ENCODE peak calls at places on chromosomes 12 and 14, in eight cellular contexts. H is pancreas, C is neural progenitor cell, X is Peyer's patch, U is coronary artery, D is left ventricle myocardium inferior, J is HCT116, V is astrocyte. N is an unnamed sample.

GRCh38 chr12:132596016-132596415 is 14.4 kb downstream of the LRCOL1 start:
- DNase-seq in J (no peak), C (no peak), X (no peak), V (peak), U (no peak), D (no peak), H (no peak), N (no peak)

GRCh38 chr12:98470469-98471082 is 44.8 kb upstream of the TMPO start:
- DNase-seq in H (no peak), J (no peak), U (peak), V (no peak), X (no peak), D (no peak), C (no peak), N (no peak)

GRCh38 chr12:123369209-123369608 is 4.6 kb upstream of the SBNO1 start:
- DNase-seq in V (no peak), H (no peak), D (no peak), J (no peak), X (no peak), C (no peak), U (no peak), N (no peak)

GRCh38 chr14:23138173-23138535 is 19.1 kb upstream of the CEBPE start:
- DNase-seq in J (no peak), V (no peak), U (no peak), D (no peak), X (no peak), H (no peak), C (no peak), N (no peak)

GRCh38 chr12:78088391-78088832 is 257.7 kb downstream of the NAV3 start:
- DNase-seq in C (no peak), X (no peak), H (no peak), D (no peak), V (no peak), U (no peak), J (no peak), N (no peak)

GRCh38 chr12:130815028-130815741 is 23.9 kb downstream of the STX2 start:
- DNase-seq in U (no peak), V (no peak), D (no peak), X (no peak), C (no peak), H (no peak), J (no peak), N (no peak)

GRCh38 chr12:120137833-120138232 is 21.3 kb upstream of the RAB35 start:
- DNase-seq in X (no peak), J (no peak), U (no peak), V (no peak), H (no peak), C (no peak), D (no peak), N (no peak)

GRCh38 chr14:74324945-74325361 is 22.2 kb upstream of the ABCD4 start:
- DNase-seq in V (peak), U (no peak), D (no peak), C (peak), J (no peak), X (no peak), H (no peak), N (no peak)

GRCh38 chr12:6328945-6329692 is 12.8 kb downstream of the TNFRSF1A start:
- DNase-seq in H (no peak), D (no peak), J (no peak), V (no peak), X (no peak), U (no peak), C (no peak), N (no peak)

GRCh38 chr12:63826002-63826585 is 18.4 kb upstream of the SRGAP1 start:
- DNase-seq in H (no peak), D (no peak), V (peak), X (no peak), J (peak), C (peak), U (no peak), N (no peak)

GRCh38 chr12:52514471-52515318 is 5.5 kb downstream of the KRT5 start:
- DNase-seq in J (no peak), X (no peak), V (no peak), C (no peak), D (no peak), H (no peak), U (peak), N (no peak)

GRCh38 chr12:47190271-47190750 is 110.6 kb upstream of the AMIGO2 start:
- DNase-seq in U (no peak), D (no peak), C (no peak), V (peak), J (no peak), H (no peak), X (no peak), N (no peak)

GRCh38 chr12:2462087-2462486 is 332.7 kb upstream of the FKBP4 start:
- DNase-seq in U (no peak), D (no peak), H (no peak), C (no peak), J (no peak), X (no peak), V (no peak), N (no peak)

GRCh38 chr12:10213168-10214130 is 772 bp downstream of the GABARAPL1 start:
- DNase-seq in J (peak), U (peak), C (peak), H (peak), D (peak), V (peak), X (peak), N (peak)

GRCh38 chr12:106987846-106988245 is 900 bp upstream of the MTERF2 start:
- DNase-seq in U (no peak), D (no peak), J (no peak), H (no peak), C (peak), V (no peak), X (no peak), N (no peak)

GRCh38 chr14:101017806-101018560 is 114.5 kb upstream of the RTL1 start:
- DNase-seq in D (no peak), V (no peak), J (no peak), X (no peak), H (peak), U (peak), C (no peak), N (no peak)

GRCh38 chr14:94355191-94355794 is 32.2 kb upstream of the SERPINA6 start:
- DNase-seq in D (peak), C (peak), X (no peak), J (no peak), H (no peak), U (peak), V (peak), N (no peak)

GRCh38 chr12:52396656-52397055 is 9.5 kb downstream of the KRT82 start:
- DNase-seq in V (no peak), U (no peak), D (no peak), H (no peak), J (no peak), X (no peak), C (no peak), N (no peak)

GRCh38 chr12:104132351-104132956 is 5.6 kb downstream of the NFYB start:
- DNase-seq in U (no peak), J (no peak), C (no peak), D (no peak), X (no peak), H (no peak), V (no peak), N (no peak)

GRCh38 chr12:19757317-19757877 is 318.1 kb downstream of the AEBP2 start:
- DNase-seq in J (peak), X (no peak), H (no peak), D (no peak), C (peak), U (no peak), V (peak), N (no peak)

GRCh38 chr12:131437706-131438210 is 273.1 kb upstream of the SFSWAP start:
- DNase-seq in U (no peak), D (no peak), C (no peak), V (no peak), H (no peak), X (no peak), J (no peak), N (no peak)

GRCh38 chr14:24312736-24313507 is 1.6 kb downstream of the LTB4R start:
- DNase-seq in C (no peak), V (no peak), U (no peak), J (no peak), H (no peak), D (no peak), X (peak), N (peak)

GRCh38 chr14:20604291-20604690 is 13.1 kb upstream of the RNASE12 start:
- DNase-seq in V (no peak), U (no peak), H (no peak), C (no peak), X (no peak), D (no peak), J (no peak), N (no peak)

GRCh38 chr12:117587646-117588287 is 226.3 kb upstream of the NOS1 start:
- DNase-seq in V (no peak), J (peak), X (peak), D (peak), H (peak), C (peak), U (no peak), N (peak)

GRCh38 chr14:26394114-26394855 is 203.5 kb downstream of the NOVA1 start:
- DNase-seq in H (no peak), U (no peak), V (peak), C (peak), J (no peak), D (no peak), X (no peak), N (no peak)

GRCh38 chr12:53991077-53991460 is 6.1 kb downstream of the HOXC10 start:
- DNase-seq in J (no peak), C (no peak), H (no peak), V (no peak), X (no peak), U (no peak), D (no peak), N (no peak)

GRCh38 chr12:55724940-55725309 is 3.9 kb downstream of the CD63 start:
- DNase-seq in D (no peak), U (no peak), H (no peak), V (no peak), C (no peak), X (no peak), J (no peak), N (no peak)

GRCh38 chr12:55722948-55723347 is 2.8 kb downstream of the RDH5 start:
- DNase-seq in V (no peak), H (no peak), D (no peak), C (no peak), J (no peak), X (no peak), U (no peak), N (no peak)

GRCh38 chr12:55725556-55725955 is 3.3 kb downstream of the CD63 start:
- DNase-seq in U (no peak), H (no peak), C (no peak), J (no peak), D (no peak), X (no peak), V (no peak), N (no peak)

GRCh38 chr12:55723516-55724225 is 3.5 kb downstream of the RDH5 start:
- DNase-seq in H (no peak), U (no peak), D (no peak), C (no peak), V (no peak), X (no peak), J (no peak), N (no peak)

DNA sequence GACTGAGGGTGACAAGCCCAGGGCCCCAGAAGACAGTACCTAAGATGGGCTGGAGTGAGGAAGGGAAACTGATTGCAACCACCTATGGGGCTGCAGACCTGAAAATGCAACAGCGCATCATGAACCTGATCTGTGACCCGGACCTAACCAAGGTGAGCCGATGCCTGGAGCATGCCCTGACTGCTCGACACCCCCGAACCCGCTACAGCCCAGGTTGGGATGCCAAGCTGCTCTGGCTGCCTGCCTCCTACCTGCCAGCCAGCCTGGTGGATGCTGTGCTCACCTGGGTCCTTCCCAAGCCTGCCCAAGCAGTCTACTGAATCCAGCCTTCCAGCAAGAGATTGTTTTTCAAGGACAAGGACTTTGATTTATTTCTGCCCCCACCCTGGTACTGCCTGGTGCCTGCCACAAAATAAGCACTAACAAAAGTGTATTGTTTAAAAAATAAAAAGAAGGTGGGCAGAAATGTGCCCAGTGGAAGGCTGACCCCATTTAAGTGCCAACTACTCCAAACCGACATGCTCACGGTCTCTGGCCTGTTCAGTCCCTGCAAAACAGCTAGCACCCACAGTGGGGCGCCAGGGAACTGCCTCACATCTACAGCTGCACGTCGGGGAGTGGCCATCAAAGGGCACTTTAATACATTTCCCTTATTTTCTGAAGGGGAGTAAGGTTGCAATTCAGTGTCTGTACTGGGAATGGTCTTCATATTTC is 4.2 kb downstream of the RDH5 start:
- DNase-seq in H (no peak), C (peak), J (no peak), X (peak), U (no peak), V (peak), D (peak), N (peak)
- H3K27ac ChIP-seq in H (no peak), C (no peak), J (no peak), X (peak), U (peak), V (no peak), D (peak), N (peak)

GRCh38 chr14:58787601-58788000 is 149.8 kb downstream of the DACT1 start:
- DNase-seq in C (no peak), J (no peak), V (no peak), X (no peak), D (no peak), U (no peak), H (no peak), N (no peak)
- H3K27ac ChIP-seq in C (no peak), J (no peak), V (no peak), X (no peak), D (no peak), U (no peak), H (no peak), N (no peak)

DNA sequence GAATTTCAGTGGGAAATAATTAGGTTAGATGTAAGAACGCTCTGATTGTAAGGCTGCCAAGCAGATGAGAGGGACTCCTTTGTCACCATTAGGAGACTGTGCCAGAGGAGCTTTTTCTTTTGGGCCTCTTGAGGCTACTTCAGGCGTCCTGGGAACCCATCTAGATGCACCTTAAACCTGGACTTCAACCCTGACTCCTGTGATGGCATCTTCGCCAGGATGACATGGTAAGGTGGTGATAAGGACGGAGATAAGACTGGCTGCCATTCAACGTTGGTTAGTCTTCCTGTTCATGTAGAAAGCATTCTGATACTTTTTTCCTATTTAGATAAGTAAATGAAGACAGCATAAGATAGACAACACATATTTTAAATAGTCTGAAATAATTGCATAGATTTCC is 36.3 kb downstream of the STK38L start:
- DNase-seq in D (no peak), X (no peak), V (no peak), H (no peak), J (no peak), C (no peak), U (no peak), N (no peak)
- H3K27ac ChIP-seq in D (peak), X (no peak), V (no peak), H (no peak), J (no peak), C (no peak), U (peak), N (no peak)

GRCh38 chr12:94596596-94596995 is 53.8 kb downstream of the TMCC3 start:
- DNase-seq in H (no peak), J (no peak), V (no peak), D (no peak), X (no peak), U (no peak), C (no peak), N (no peak)

GRCh38 chr12:94597268-94597667 is 53.1 kb downstream of the TMCC3 start:
- DNase-seq in D (no peak), C (no peak), X (no peak), J (no peak), V (no peak), H (no peak), U (no peak), N (no peak)

GRCh38 chr12:94595152-94595551 is 55.2 kb downstream of the TMCC3 start:
- DNase-seq in X (no peak), J (no peak), D (no peak), C (no peak), V (peak), H (no peak), U (no peak), N (no peak)

GRCh38 chr12:94601972-94602517 is 48.3 kb downstream of the TMCC3 start:
- DNase-seq in H (no peak), J (no peak), V (no peak), D (no peak), C (no peak), X (no peak), U (no peak), N (no peak)

GRCh38 chr12:94599189-94599588 is 51.2 kb downstream of the TMCC3 start:
- DNase-seq in X (no peak), U (no peak), H (no peak), C (no peak), V (no peak), D (no peak), J (no peak), N (no peak)
- H3K27ac ChIP-seq in X (no peak), U (no peak), H (no peak), C (no peak), V (no peak), D (no peak), J (no peak), N (no peak)

GRCh38 chr14:68361231-68361630 is 431.6 kb downstream of the ZFP36L1 start:
- DNase-seq in H (peak), V (peak), U (no peak), D (no peak), J (no peak), C (no peak), X (no peak), N (no peak)
- H3K27ac ChIP-seq in H (peak), V (peak), U (peak), D (no peak), J (peak), C (no peak), X (no peak), N (no peak)

GRCh38 chr12:57657744-57658143 is 24.7 kb upstream of the B4GALNT1 start:
- DNase-seq in X (no peak), D (no peak), C (no peak), J (no peak), H (peak), V (no peak), U (no peak), N (no peak)
- H3K27ac ChIP-seq in X (no peak), D (no peak), C (no peak), J (no peak), H (peak), V (no peak), U (no peak), N (no peak)

N was measured in CD4-positive, alpha-beta T cell.